ENCODE peak calls at places on chromosome 1, in ten cellular contexts. One of them, this sample, is unnamed. For H3K4me1, the result is how much of the 10 kb centered on the place peaks cover.

GRCh38 chr1:184118051-184118450 is 66.5 kb downstream of the TSEN15 start:
- DNase-seq in heart left ventricle: no peak
- DNase-seq in A673: peak
- DNase-seq in left lung: no peak
- DNase-seq in esophagus muscularis mucosa: no peak
- DNase-seq in fibroblast of lung: peak
- DNase-seq in SK-N-SH: no peak
- DNase-seq in lung: no peak
- DNase-seq in GM23248: peak
- DNase-seq in OCI-LY7: no peak
- DNase-seq in this sample: no peak

GRCh38 chr1:111736548-111737215 is 2.5 kb downstream of the INKA2 start:
- DNase-seq in heart left ventricle: peak
- DNase-seq in A673: peak
- DNase-seq in left lung: no peak
- DNase-seq in esophagus muscularis mucosa: no peak
- DNase-seq in fibroblast of lung: peak
- DNase-seq in SK-N-SH: no peak
- DNase-seq in lung: no peak
- DNase-seq in GM23248: no peak
- DNase-seq in OCI-LY7: no peak
- DNase-seq in this sample: no peak

GRCh38 chr1:161950377-161950776 is 73.3 kb downstream of the OLFML2B start:
- DNase-seq in heart left ventricle: no peak
- DNase-seq in A673: no peak
- DNase-seq in left lung: no peak
- DNase-seq in esophagus muscularis mucosa: no peak
- DNase-seq in fibroblast of lung: no peak
- DNase-seq in SK-N-SH: no peak
- DNase-seq in lung: no peak
- DNase-seq in GM23248: no peak
- DNase-seq in OCI-LY7: no peak
- DNase-seq in this sample: no peak

GRCh38 chr1:207993477-207994445 is 82.8 kb upstream of the CD34 start:
- DNase-seq in heart left ventricle: no peak
- DNase-seq in A673: peak
- DNase-seq in left lung: no peak
- DNase-seq in esophagus muscularis mucosa: no peak
- DNase-seq in fibroblast of lung: no peak
- DNase-seq in SK-N-SH: peak
- DNase-seq in lung: no peak
- DNase-seq in GM23248: peak
- DNase-seq in OCI-LY7: peak
- DNase-seq in this sample: peak

GRCh38 chr1:239061770-239062169 is 324.6 kb upstream of the CHRM3 start:
- DNase-seq in heart left ventricle: no peak
- DNase-seq in A673: no peak
- DNase-seq in left lung: no peak
- DNase-seq in esophagus muscularis mucosa: no peak
- DNase-seq in fibroblast of lung: no peak
- DNase-seq in SK-N-SH: no peak
- DNase-seq in lung: no peak
- DNase-seq in GM23248: no peak
- DNase-seq in OCI-LY7: no peak
- DNase-seq in this sample: no peak

GRCh38 chr1:239861985-239862384 is 229.7 kb upstream of the FMN2 start:
- DNase-seq in heart left ventricle: no peak
- DNase-seq in A673: no peak
- DNase-seq in left lung: no peak
- DNase-seq in esophagus muscularis mucosa: no peak
- DNase-seq in fibroblast of lung: no peak
- DNase-seq in SK-N-SH: no peak
- DNase-seq in lung: no peak
- DNase-seq in GM23248: no peak
- DNase-seq in OCI-LY7: no peak
- DNase-seq in this sample: no peak

GRCh38 chr1:196393742-196394141 is 214.5 kb downstream of the KCNT2 start:
- DNase-seq in heart left ventricle: peak
- DNase-seq in A673: peak
- DNase-seq in left lung: no peak
- DNase-seq in esophagus muscularis mucosa: no peak
- DNase-seq in fibroblast of lung: peak
- DNase-seq in SK-N-SH: no peak
- DNase-seq in lung: no peak
- DNase-seq in GM23248: peak
- DNase-seq in OCI-LY7: no peak
- DNase-seq in this sample: no peak

GRCh38 chr1:248821641-248822040 is 4.1 kb downstream of the SH3BP5L start:
- DNase-seq in heart left ventricle: no peak
- DNase-seq in A673: no peak
- DNase-seq in left lung: no peak
- DNase-seq in esophagus muscularis mucosa: no peak
- DNase-seq in fibroblast of lung: no peak
- DNase-seq in SK-N-SH: no peak
- DNase-seq in lung: no peak
- DNase-seq in GM23248: no peak
- DNase-seq in OCI-LY7: no peak
- DNase-seq in this sample: no peak

GRCh38 chr1:17672226-17672625 is 82.9 kb upstream of the ACTL8 start:
- DNase-seq in heart left ventricle: no peak
- DNase-seq in A673: peak
- DNase-seq in left lung: no peak
- DNase-seq in esophagus muscularis mucosa: no peak
- DNase-seq in fibroblast of lung: no peak
- DNase-seq in SK-N-SH: peak
- DNase-seq in lung: no peak
- DNase-seq in GM23248: no peak
- DNase-seq in OCI-LY7: peak
- DNase-seq in this sample: no peak

GRCh38 chr1:245735831-245736530 is 581.2 kb downstream of the KIF26B start:
- DNase-seq in heart left ventricle: no peak
- DNase-seq in A673: no peak
- DNase-seq in left lung: no peak
- DNase-seq in esophagus muscularis mucosa: no peak
- DNase-seq in fibroblast of lung: peak
- DNase-seq in SK-N-SH: no peak
- DNase-seq in lung: no peak
- DNase-seq in GM23248: peak
- DNase-seq in OCI-LY7: no peak
- DNase-seq in this sample: peak

GRCh38 chr1:108845991-108846390 is 10.9 kb downstream of the AKNAD1 start:
- DNase-seq in heart left ventricle: no peak
- DNase-seq in A673: no peak
- DNase-seq in left lung: no peak
- DNase-seq in esophagus muscularis mucosa: no peak
- DNase-seq in fibroblast of lung: no peak
- DNase-seq in SK-N-SH: no peak
- DNase-seq in lung: no peak
- DNase-seq in GM23248: no peak
- DNase-seq in OCI-LY7: no peak
- DNase-seq in this sample: no peak

GRCh38 chr1:191022856-191023255 is 545.2 kb upstream of the BRINP3 start:
- DNase-seq in heart left ventricle: no peak
- DNase-seq in A673: peak
- DNase-seq in left lung: no peak
- DNase-seq in esophagus muscularis mucosa: no peak
- DNase-seq in fibroblast of lung: peak
- DNase-seq in SK-N-SH: no peak
- DNase-seq in lung: no peak
- DNase-seq in GM23248: no peak
- DNase-seq in OCI-LY7: no peak
- DNase-seq in this sample: no peak

GRCh38 chr1:232456720-232457119 is 173.2 kb downstream of the SIPA1L2 start:
- DNase-seq in heart left ventricle: no peak
- DNase-seq in A673: no peak
- DNase-seq in left lung: no peak
- DNase-seq in esophagus muscularis mucosa: no peak
- DNase-seq in fibroblast of lung: no peak
- DNase-seq in SK-N-SH: no peak
- DNase-seq in lung: no peak
- DNase-seq in GM23248: no peak
- DNase-seq in OCI-LY7: no peak
- DNase-seq in this sample: no peak

GRCh38 chr1:41898191-41898713 is 20.5 kb downstream of the HIVEP3 start:
- DNase-seq in heart left ventricle: no peak
- DNase-seq in A673: peak
- DNase-seq in left lung: no peak
- DNase-seq in esophagus muscularis mucosa: peak
- DNase-seq in fibroblast of lung: peak
- DNase-seq in SK-N-SH: no peak
- DNase-seq in lung: peak
- DNase-seq in GM23248: peak
- DNase-seq in OCI-LY7: no peak
- DNase-seq in this sample: peak

GRCh38 chr1:151862604-151863003 is 9.1 kb upstream of the THEM5 start:
- DNase-seq in heart left ventricle: no peak
- DNase-seq in A673: no peak
- DNase-seq in left lung: no peak
- DNase-seq in esophagus muscularis mucosa: peak
- DNase-seq in fibroblast of lung: no peak
- DNase-seq in SK-N-SH: no peak
- DNase-seq in lung: no peak
- DNase-seq in GM23248: no peak
- DNase-seq in OCI-LY7: no peak
- DNase-seq in this sample: no peak

GRCh38 chr1:154324669-154325582 is at the start of gene ATP8B2:
- DNase-seq in heart left ventricle: peak
- DNase-seq in A673: peak
- DNase-seq in left lung: peak
- DNase-seq in esophagus muscularis mucosa: peak
- DNase-seq in fibroblast of lung: peak
- DNase-seq in SK-N-SH: peak
- DNase-seq in lung: peak
- DNase-seq in GM23248: peak
- DNase-seq in OCI-LY7: peak
- DNase-seq in this sample: peak

GRCh38 chr1:154328318-154329151 is 3.2 kb downstream of the ATP8B2 start:
- DNase-seq in heart left ventricle: peak
- DNase-seq in A673: peak
- DNase-seq in left lung: peak
- DNase-seq in esophagus muscularis mucosa: peak
- DNase-seq in fibroblast of lung: peak
- DNase-seq in SK-N-SH: peak
- DNase-seq in lung: peak
- DNase-seq in GM23248: peak
- DNase-seq in OCI-LY7: no peak
- DNase-seq in this sample: peak

GRCh38 chr1:154325583-154326545 is 539 bp downstream of the ATP8B2 start:
- DNase-seq in heart left ventricle: peak
- DNase-seq in A673: peak
- DNase-seq in left lung: peak
- DNase-seq in esophagus muscularis mucosa: peak
- DNase-seq in fibroblast of lung: peak
- DNase-seq in SK-N-SH: peak
- DNase-seq in lung: peak
- DNase-seq in GM23248: peak
- DNase-seq in OCI-LY7: peak
- DNase-seq in this sample: no peak

GRCh38 chr1:154327466-154328317 is 2.4 kb downstream of the ATP8B2 start:
- DNase-seq in heart left ventricle: no peak
- DNase-seq in A673: peak
- DNase-seq in left lung: no peak
- DNase-seq in esophagus muscularis mucosa: no peak
- DNase-seq in fibroblast of lung: no peak
- DNase-seq in SK-N-SH: no peak
- DNase-seq in lung: peak
- DNase-seq in GM23248: no peak
- DNase-seq in OCI-LY7: peak
- DNase-seq in this sample: no peak

GRCh38 chr1:154326546-154327465 is 1.5 kb downstream of the ATP8B2 start:
- DNase-seq in heart left ventricle: peak
- DNase-seq in A673: peak
- DNase-seq in left lung: no peak
- DNase-seq in esophagus muscularis mucosa: peak
- DNase-seq in fibroblast of lung: peak
- DNase-seq in SK-N-SH: no peak
- DNase-seq in lung: peak
- DNase-seq in GM23248: peak
- DNase-seq in OCI-LY7: no peak
- DNase-seq in this sample: no peak
- H3K27ac ChIP-seq in heart left ventricle: peak
- H3K27ac ChIP-seq in A673: peak
- H3K27ac ChIP-seq in left lung: peak
- H3K27ac ChIP-seq in esophagus muscularis mucosa: peak
- H3K27ac ChIP-seq in fibroblast of lung: peak
- H3K27ac ChIP-seq in SK-N-SH: peak
- H3K27ac ChIP-seq in lung: peak
- H3K27ac ChIP-seq in GM23248: peak
- H3K27ac ChIP-seq in OCI-LY7: no peak
- H3K27ac ChIP-seq in this sample: peak

GRCh38 chr1:8381618-8382017 is 63.7 kb downstream of the SLC45A1 start:
- DNase-seq in heart left ventricle: no peak
- DNase-seq in A673: no peak
- DNase-seq in left lung: no peak
- DNase-seq in esophagus muscularis mucosa: no peak
- DNase-seq in fibroblast of lung: no peak
- DNase-seq in SK-N-SH: no peak
- DNase-seq in lung: no peak
- DNase-seq in GM23248: no peak
- DNase-seq in OCI-LY7: no peak
- DNase-seq in this sample: no peak
- H3K4me1 ChIP-seq in heart left ventricle: half or more
- H3K4me1 ChIP-seq in A673: half or more
- H3K4me1 ChIP-seq in left lung: under half
- H3K4me1 ChIP-seq in esophagus muscularis mucosa: half or more
- H3K4me1 ChIP-seq in fibroblast of lung: under half
- H3K4me1 ChIP-seq in SK-N-SH: under half
- H3K4me1 ChIP-seq in lung: under half
- H3K4me1 ChIP-seq in GM23248: under half
- H3K4me1 ChIP-seq in OCI-LY7: under half
- H3K4me1 ChIP-seq in this sample: under half

GRCh38 chr1:92482665-92483441 is 3.9 kb downstream of the GFI1 start:
- DNase-seq in heart left ventricle: no peak
- DNase-seq in A673: peak
- DNase-seq in left lung: no peak
- DNase-seq in esophagus muscularis mucosa: no peak
- DNase-seq in fibroblast of lung: no peak
- DNase-seq in SK-N-SH: peak
- DNase-seq in lung: no peak
- DNase-seq in GM23248: peak
- DNase-seq in OCI-LY7: no peak
- DNase-seq in this sample: no peak
- H3K4me3 ChIP-seq in heart left ventricle: peak
- H3K4me3 ChIP-seq in A673: peak
- H3K4me3 ChIP-seq in left lung: peak
- H3K4me3 ChIP-seq in esophagus muscularis mucosa: peak
- H3K4me3 ChIP-seq in fibroblast of lung: no peak
- H3K4me3 ChIP-seq in SK-N-SH: no peak
- H3K4me3 ChIP-seq in lung: peak
- H3K4me3 ChIP-seq in GM23248: peak
- H3K4me3 ChIP-seq in OCI-LY7: no peak
- H3K4me3 ChIP-seq in this sample: peak

GRCh38 chr1:165637427-165637826 is 6.4 kb downstream of the MGST3 start:
- DNase-seq in heart left ventricle: no peak
- DNase-seq in A673: peak
- DNase-seq in left lung: no peak
- DNase-seq in esophagus muscularis mucosa: no peak
- DNase-seq in fibroblast of lung: peak
- DNase-seq in SK-N-SH: no peak
- DNase-seq in lung: no peak
- DNase-seq in GM23248: peak
- DNase-seq in OCI-LY7: no peak
- DNase-seq in this sample: peak
- H3K27ac ChIP-seq in heart left ventricle: peak
- H3K27ac ChIP-seq in A673: peak
- H3K27ac ChIP-seq in left lung: peak
- H3K27ac ChIP-seq in esophagus muscularis mucosa: peak
- H3K27ac ChIP-seq in fibroblast of lung: peak
- H3K27ac ChIP-seq in SK-N-SH: no peak
- H3K27ac ChIP-seq in lung: peak
- H3K27ac ChIP-seq in GM23248: peak
- H3K27ac ChIP-seq in OCI-LY7: no peak
- H3K27ac ChIP-seq in this sample: peak

This sample was measured in small intestine.